ENCODE peak calls at places on chromosomes 13 and 19, in eight cellular contexts. D is A549, P is SK-N-SH, E is IMR-90, N is GM12878, T is HepG2, F is K562, C is H1. O is an unnamed sample.
A peak's percentile ranks its signal among the peaks of the same experiment; 100 is the strongest.

GRCh38 chr19:4316940-4317339 is 12.5 kb downstream of the FSD1 start:
- DNase-seq in C (no peak), P (peak; percentile 1), F (no peak), N (no peak), D (no peak), E (no peak), T (no peak), O (no peak)

GRCh38 chr19:38557205-38557799 is 60.5 kb downstream of the MAP4K1 start:
- DNase-seq in P (no peak), C (no peak), F (peak; percentile 92), E (no peak), T (no peak), N (peak; percentile 85), D (no peak), O (no peak)

GRCh38 chr19:36850646-36851442 is at the start of gene ZNF345:
- DNase-seq in T (peak; percentile 95), D (peak; percentile 29), F (peak; percentile 82), P (peak; percentile 84), E (peak; percentile 94), N (peak; percentile 64), C (no peak), O (no peak)

GRCh38 chr13:101727118-101727517 is 274.6 kb downstream of the ITGBL1 start:
- DNase-seq in T (no peak), N (no peak), F (no peak), D (no peak), E (no peak), C (no peak), P (no peak), O (no peak)

GRCh38 chr13:98142427-98143156 is at the start of gene FARP1:
- DNase-seq in D (peak; percentile 48), C (no peak), N (no peak), P (peak; percentile 95), F (peak; percentile 25), T (peak; percentile 62), E (peak; percentile 65), O (peak; percentile 27)

GRCh38 chr19:3375221-3376088 is 9.1 kb downstream of the NFIC start:
- DNase-seq in T (no peak), E (peak; percentile 70), C (no peak), D (no peak), P (peak; percentile 90), N (no peak), F (peak; percentile 88), O (no peak)

GRCh38 chr13:64154514-64154913 is 2738.9 kb upstream of the PCDH20 start:
- DNase-seq in P (peak; percentile 4), C (no peak), T (no peak), D (no peak), N (no peak), F (no peak), E (peak; percentile 40), O (peak; percentile 4)

GRCh38 chr13:78147905-78148304 is 229.3 kb upstream of the EDNRB start:
- DNase-seq in E (peak; percentile 84), C (no peak), D (no peak), F (no peak), N (no peak), P (no peak), T (no peak), O (no peak)

GRCh38 chr19:781800-782194 is 15.5 kb upstream of the PTBP1 start:
- DNase-seq in E (no peak), F (no peak), C (no peak), N (no peak), T (no peak), P (no peak), D (peak; percentile 6), O (no peak)

GRCh38 chr19:776549-776948 is 20.7 kb upstream of the PTBP1 start:
- DNase-seq in N (no peak), P (no peak), E (no peak), F (no peak), C (no peak), D (no peak), T (no peak), O (no peak)

GRCh38 chr19:782195-783043 is 14.8 kb upstream of the PTBP1 start:
- DNase-seq in F (no peak), D (peak; percentile 47), P (no peak), T (peak; percentile 89), C (peak; percentile 59), E (peak; percentile 33), N (no peak), O (no peak)

GRCh38 chr19:780935-781334 is 16.3 kb upstream of the PTBP1 start:
- DNase-seq in E (no peak), F (no peak), D (no peak), N (no peak), T (no peak), P (no peak), C (no peak), O (no peak)

DNA sequence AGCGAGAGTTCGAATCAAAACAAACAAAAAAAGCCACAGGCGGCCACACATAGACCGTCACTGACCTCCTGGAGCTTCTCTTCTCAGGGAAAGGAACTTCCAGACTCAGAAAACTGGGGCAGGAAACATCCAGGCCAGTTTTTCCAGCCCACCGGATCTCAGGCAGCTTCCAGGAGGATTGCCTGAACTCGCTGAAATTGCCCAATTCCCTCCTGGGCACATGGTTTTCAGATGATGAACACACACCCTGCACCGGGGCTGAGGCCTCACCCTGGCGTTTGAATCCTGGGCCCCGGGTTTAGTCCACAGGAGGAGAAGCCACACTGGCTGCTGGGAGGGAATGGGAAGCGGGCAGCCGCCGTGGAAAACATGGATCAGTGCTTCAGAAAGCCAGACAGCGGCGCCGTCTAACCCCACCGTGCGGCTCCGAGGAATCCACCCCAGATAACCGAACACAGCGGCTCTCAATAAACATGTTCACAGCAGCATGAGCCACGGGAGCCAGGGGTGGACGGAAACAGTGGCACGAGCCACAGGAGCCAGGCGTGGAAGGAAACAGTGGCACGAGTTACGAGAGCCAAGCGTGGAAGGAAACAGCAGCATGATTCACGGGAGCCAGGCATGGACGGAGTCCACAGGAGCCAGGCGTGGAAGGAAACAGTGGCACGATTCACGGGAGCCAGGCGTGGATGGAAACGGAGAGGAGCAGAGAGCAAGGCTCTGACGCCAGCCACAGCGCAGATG is 18.2 kb upstream of the PTBP1 start:
- DNase-seq in T (peak; percentile 81), E (peak; percentile 94), F (no peak), C (no peak), D (peak; percentile 52), P (no peak), N (no peak), O (no peak)
- TF ChIP-seq RAD21 in T (peak; percentile 10), E (no peak), F (no peak), C (no peak), D (no peak), P (no peak), N (no peak), O (no peak)

DNA sequence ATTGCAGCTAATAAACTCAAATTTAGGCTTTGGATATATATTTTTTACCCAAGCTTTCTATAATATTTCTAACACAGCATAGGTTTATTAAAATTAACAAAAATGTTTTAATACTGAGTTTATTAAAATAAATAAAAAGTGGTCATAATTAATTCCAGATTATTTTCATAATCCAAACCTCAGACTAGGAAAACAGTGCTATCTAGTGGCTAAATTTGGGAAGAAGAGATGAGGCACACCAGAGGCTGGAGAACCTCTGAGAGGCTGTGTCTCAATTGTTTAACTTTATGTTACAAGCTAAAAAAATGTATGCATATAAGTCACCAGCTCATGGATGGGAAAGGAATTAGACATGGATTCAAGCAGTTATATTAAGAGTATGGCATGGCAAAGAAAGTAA is 392.5 kb downstream of the DIAPH3 start:
- DNase-seq in F (peak; percentile 11), T (peak; percentile 4), E (peak; percentile 59), D (peak; percentile 2), N (no peak), C (no peak), P (peak; percentile 43), O (no peak)
- TF ChIP-seq RAD21 in F (peak; percentile 32), T (no peak), E (peak; percentile 76), D (peak; percentile 43), N (peak; percentile 61), C (peak; percentile 75), P (peak; percentile 86), O (peak; percentile 38)

GRCh38 chr13:44768233-44768632 is 192.1 kb upstream of the TSC22D1 start:
- DNase-seq in T (no peak), C (no peak), P (no peak), D (no peak), N (peak; percentile 28), E (no peak), F (no peak), O (no peak)

GRCh38 chr13:44765076-44765475 is 188.9 kb upstream of the TSC22D1 start:
- DNase-seq in P (peak; percentile 45), F (no peak), C (no peak), E (no peak), T (peak; percentile 79), N (no peak), D (no peak), O (no peak)

GRCh38 chr13:44767257-44767656 is 191.1 kb upstream of the TSC22D1 start:
- DNase-seq in N (no peak), D (no peak), T (no peak), C (no peak), E (no peak), F (no peak), P (no peak), O (no peak)

GRCh38 chr13:44770951-44771350 is 194.8 kb upstream of the TSC22D1 start:
- DNase-seq in T (no peak), N (no peak), P (no peak), C (no peak), D (no peak), F (no peak), E (no peak), O (no peak)

DNA sequence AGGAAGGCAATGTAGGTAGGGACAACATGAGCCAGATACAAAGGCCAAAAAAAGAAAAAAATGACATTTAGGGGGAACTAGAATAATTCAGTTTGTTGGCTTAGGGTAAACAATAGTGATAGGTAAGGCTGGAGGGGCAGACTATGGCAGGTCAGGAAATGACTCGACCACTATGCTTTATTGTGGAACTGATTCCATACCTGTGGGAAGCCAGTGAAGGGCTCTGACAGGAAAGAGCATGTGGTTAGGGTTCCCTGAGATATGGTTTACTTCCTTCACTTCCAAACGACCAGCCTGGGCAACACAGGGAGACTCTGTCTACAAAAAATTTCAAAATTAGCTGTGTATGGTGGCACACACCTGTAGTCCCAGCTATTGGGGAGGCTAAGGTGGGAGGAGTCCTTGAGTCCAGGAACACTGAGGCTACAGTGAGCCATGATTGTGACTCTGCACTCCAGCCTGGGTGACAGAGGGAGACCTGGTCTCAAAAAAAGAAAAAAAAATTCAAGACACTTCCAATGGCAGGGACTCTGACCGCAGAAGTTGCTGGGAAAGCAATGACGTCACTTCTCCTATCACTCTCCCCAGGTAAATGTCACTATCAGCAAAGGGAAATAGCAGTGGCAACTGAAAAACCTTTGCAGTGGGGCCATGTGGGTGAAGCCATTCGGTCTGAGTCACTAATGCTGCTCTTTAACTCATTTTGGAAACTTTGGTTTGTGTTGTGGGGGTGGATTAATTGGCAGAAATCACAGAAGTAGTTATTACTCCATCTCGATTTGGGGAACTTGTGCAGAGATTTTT is 192.8 kb upstream of the TSC22D1 start:
- DNase-seq in D (no peak), C (no peak), F (no peak), E (peak; percentile 46), T (no peak), P (no peak), N (peak; percentile 19), O (no peak)
- TF ChIP-seq RAD21 in D (no peak), C (no peak), F (no peak), E (no peak), T (no peak), P (no peak), N (peak; percentile 2), O (no peak)

GRCh38 chr13:22836475-22836874 is 344.3 kb upstream of the SGCG start:
- DNase-seq in F (no peak), N (no peak), E (no peak), T (no peak), C (no peak), P (no peak), D (no peak), O (no peak)

GRCh38 chr13:22839554-22840286 is 341.1 kb upstream of the SGCG start:
- DNase-seq in C (no peak), E (no peak), P (no peak), T (no peak), D (no peak), N (no peak), F (peak; percentile 46), O (no peak)

DNA sequence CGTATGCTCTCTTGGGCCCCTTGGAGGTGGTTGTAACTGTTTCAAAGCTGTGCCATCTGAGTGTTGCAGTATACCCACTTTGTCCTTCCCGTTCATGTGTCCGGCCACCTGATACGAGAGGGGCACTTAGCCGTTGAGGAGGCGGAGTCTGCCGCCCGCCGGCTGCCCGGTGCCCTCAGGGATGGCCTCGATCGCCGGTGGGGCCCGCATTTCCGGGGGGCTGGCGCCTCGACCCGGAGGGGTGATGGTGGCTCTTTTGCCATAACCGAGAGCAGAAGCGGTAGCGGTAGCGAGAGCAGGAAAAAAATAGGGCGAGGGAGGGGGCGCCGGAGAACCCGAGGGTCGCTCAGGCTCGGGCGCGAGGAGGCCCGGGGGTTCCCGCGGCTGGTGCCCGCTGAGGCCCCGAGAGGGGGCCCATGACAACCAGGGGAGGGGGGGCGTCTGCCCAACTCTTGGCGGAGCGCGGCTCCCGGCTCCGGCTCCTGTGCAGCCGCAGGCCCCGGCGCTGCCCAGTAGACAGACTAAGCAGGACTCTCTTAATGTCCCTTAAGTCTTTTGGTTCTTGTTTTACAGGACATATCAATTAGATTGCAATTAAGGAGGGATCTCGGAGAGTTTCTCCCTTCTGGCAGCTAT is 342.7 kb upstream of the SGCG start:
- DNase-seq in C (no peak), F (no peak), T (no peak), D (no peak), N (no peak), E (no peak), P (peak; percentile 18), O (no peak)
- TF ChIP-seq RAD21 in C (no peak), F (no peak), T (no peak), D (no peak), N (no peak), E (no peak), P (no peak), O (no peak)

O was measured in HCT116.